ENCODE peak calls at places on chromosomes 4 and X, in eight cellular contexts. N is psoas muscle, Y is esophagus muscularis mucosa, B is left lung, V is IMR-90, R is astrocyte, M is endodermal cell, P is lung. A is an unnamed sample. For H3K36me3, the result is how much of the 10 kb centered on the place peaks cover.

GRCh38 chrX:50093627-50094026 is 107.2 kb downstream of the AKAP4 start:
- DNase-seq in V (no peak), R (no peak), P (no peak), Y (no peak), B (no peak), N (no peak), M (no peak), A (no peak)

GRCh38 chr4:150131581-150132228 is 53.5 kb downstream of the DCLK2 start:
- DNase-seq in P (no peak), N (no peak), R (no peak), B (no peak), Y (no peak), M (no peak), V (peak), A (no peak)

GRCh38 chr4:3644849-3645627 is 112.8 kb upstream of the LRPAP1 start:
- DNase-seq in N (no peak), B (no peak), Y (no peak), R (peak), V (no peak), M (no peak), P (no peak), A (peak)

GRCh38 chr4:92776080-92776479 is 472.3 kb downstream of the GRID2 start:
- DNase-seq in P (no peak), M (no peak), N (no peak), V (no peak), B (no peak), Y (no peak), R (no peak), A (no peak)

GRCh38 chr4:188139141-188139540 is at the start of gene TRIML1:
- DNase-seq in V (no peak), P (no peak), M (no peak), B (no peak), Y (no peak), R (no peak), N (no peak), A (no peak)

GRCh38 chr4:147645099-147645498 is 27.9 kb downstream of the TMEM184C start:
- DNase-seq in Y (no peak), V (no peak), N (no peak), M (no peak), P (no peak), B (no peak), R (no peak), A (no peak)

GRCh38 chr4:109820563-109820962 is 5.0 kb downstream of the GAR1 start:
- DNase-seq in M (no peak), V (no peak), Y (no peak), P (no peak), B (no peak), N (no peak), R (peak), A (no peak)

GRCh38 chrX:18424482-18425198 is 768 bp upstream of the CDKL5 start:
- DNase-seq in B (no peak), M (no peak), N (no peak), R (peak), Y (no peak), P (no peak), V (peak), A (peak)

GRCh38 chr4:5399790-5400421 is 308.5 kb downstream of the EVC2 start:
- DNase-seq in M (peak), N (no peak), Y (no peak), V (peak), R (no peak), P (no peak), B (no peak), A (peak)

GRCh38 chr4:28702571-28702970 is 1841.9 kb downstream of the STIM2 start:
- DNase-seq in Y (no peak), P (no peak), B (no peak), M (no peak), R (no peak), N (no peak), V (peak), A (no peak)

GRCh38 chr4:151555151-151555945 is 146.4 kb downstream of the FHIP1A start:
- DNase-seq in R (peak), P (no peak), N (no peak), B (no peak), Y (no peak), M (no peak), V (no peak), A (no peak)

GRCh38 chr4:40254961-40255721 is 58.3 kb downstream of the RHOH start:
- DNase-seq in N (no peak), V (peak), P (no peak), B (no peak), M (no peak), Y (no peak), R (peak), A (no peak)

GRCh38 chr4:98659741-98660507 is 1.5 kb upstream of the TSPAN5 start:
- DNase-seq in P (no peak), V (peak), Y (no peak), R (peak), B (no peak), N (no peak), M (no peak), A (no peak)

GRCh38 chr4:98661356-98662054 is 3.1 kb upstream of the TSPAN5 start:
- DNase-seq in B (no peak), N (no peak), R (no peak), M (peak), V (peak), P (no peak), Y (no peak), A (no peak)

GRCh38 chr4:98658287-98659105 is at the start of gene TSPAN5:
- DNase-seq in P (peak), V (peak), M (peak), N (peak), Y (no peak), R (peak), B (peak), A (peak)

GRCh38 chr4:98657531-98658286 is 702 bp downstream of the TSPAN5 start:
- DNase-seq in Y (no peak), R (peak), V (peak), B (peak), P (no peak), N (peak), M (peak), A (peak)

DNA sequence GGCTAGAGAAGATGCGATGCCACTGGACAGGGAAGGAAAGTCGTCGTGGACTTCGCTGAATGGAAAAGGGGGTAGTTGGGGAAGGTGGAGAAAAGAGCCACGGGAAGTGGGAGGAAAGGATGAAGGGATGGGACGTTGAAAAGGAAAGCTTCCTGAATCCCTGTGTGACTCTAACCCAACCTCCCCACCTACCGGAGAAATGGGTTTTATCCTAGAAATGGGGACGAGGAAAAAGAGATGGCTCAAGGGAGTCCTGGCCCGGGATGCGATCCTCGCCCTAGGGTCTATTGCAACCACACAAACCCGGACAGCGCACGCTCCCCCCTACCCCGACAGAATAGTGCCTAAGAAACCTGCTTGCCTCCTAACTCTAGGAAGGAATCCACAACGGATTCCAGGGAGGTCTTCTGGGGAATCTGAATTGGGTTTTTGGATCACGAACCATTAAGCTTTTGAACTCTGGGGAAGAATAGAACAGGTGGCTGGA is 738 bp upstream of the TSPAN5 start:
- DNase-seq in M (no peak), R (peak), P (no peak), Y (no peak), N (no peak), V (peak), B (no peak), A (no peak)
- H3K4me3 ChIP-seq in M (peak), R (peak), P (peak), Y (peak), N (peak), V (peak), B (peak), A (peak)

GRCh38 chrX:41779941-41780340 is 56.0 kb downstream of the GPR82 start:
- DNase-seq in R (no peak), N (no peak), Y (no peak), P (no peak), B (no peak), M (no peak), V (no peak), A (no peak)
- H3K27ac ChIP-seq in R (no peak), N (no peak), Y (no peak), P (no peak), B (no peak), M (no peak), V (no peak), A (no peak)

DNA sequence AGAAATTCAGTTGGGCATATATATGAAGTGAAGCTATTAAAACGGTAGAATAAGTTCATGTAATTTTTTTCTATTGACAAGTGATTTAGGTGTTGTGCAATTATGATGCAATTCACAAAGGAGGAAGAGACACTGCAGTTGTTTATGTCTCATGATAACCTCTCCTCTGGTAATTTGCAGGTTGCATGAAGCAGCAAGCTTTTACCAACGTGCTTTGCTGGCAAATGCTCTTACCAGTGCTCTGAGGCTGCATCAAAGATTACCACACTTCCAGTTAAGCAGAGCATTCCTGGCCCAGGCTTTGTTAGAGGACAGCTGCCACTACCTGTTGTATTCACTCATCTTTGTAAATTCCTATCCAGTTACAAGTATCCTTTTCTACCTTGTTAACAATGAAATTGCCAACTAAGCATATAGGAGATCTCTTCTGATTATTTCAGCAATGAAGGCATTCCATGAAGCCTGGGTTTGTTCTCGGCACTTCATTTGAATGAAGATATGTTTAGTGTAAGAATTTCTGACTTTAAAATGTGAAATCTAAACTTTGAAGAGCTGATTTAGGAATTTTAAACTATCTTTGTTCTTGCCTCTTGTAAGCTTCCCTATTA is 3.9 kb downstream of the TMEM33 start:
- DNase-seq in R (no peak), N (no peak), P (no peak), B (no peak), Y (no peak), M (no peak), V (peak), A (no peak)
- H3K36me3 ChIP-seq in R (under half), N (under half), P (under half), B (under half), Y (under half), M (half or more), V (under half), A (half or more)

GRCh38 chrX:21373637-21374162 is 518 bp upstream of the CNKSR2 start:
- DNase-seq in N (no peak), P (no peak), M (no peak), Y (no peak), V (no peak), R (no peak), B (no peak), A (peak)

GRCh38 chrX:21375795-21376069 is 1.5 kb downstream of the CNKSR2 start:
- DNase-seq in N (no peak), V (no peak), P (no peak), Y (no peak), B (no peak), R (no peak), M (peak), A (no peak)

GRCh38 chrX:21376636-21377035 is 2.4 kb downstream of the CNKSR2 start:
- DNase-seq in B (no peak), N (no peak), R (no peak), P (no peak), Y (no peak), M (no peak), V (no peak), A (no peak)

GRCh38 chrX:21374163-21374993 is at the start of gene CNKSR2:
- DNase-seq in V (peak), M (peak), N (peak), Y (no peak), P (no peak), B (peak), R (no peak), A (peak)

GRCh38 chrX:21374994-21375794 is 976 bp downstream of the CNKSR2 start:
- DNase-seq in Y (no peak), N (peak), V (no peak), M (peak), B (no peak), P (no peak), R (no peak), A (peak)
- H3K4me3 ChIP-seq in Y (peak), N (peak), V (peak), M (peak), B (peak), P (peak), R (peak), A (peak)

GRCh38 chr4:145546556-145546955 is 64.9 kb downstream of the SMAD1 start:
- DNase-seq in B (no peak), Y (no peak), V (no peak), P (no peak), M (no peak), N (no peak), R (peak), A (no peak)
- H3K27ac ChIP-seq in B (peak), Y (peak), V (peak), P (peak), M (no peak), N (no peak), R (peak), A (no peak)

DNA sequence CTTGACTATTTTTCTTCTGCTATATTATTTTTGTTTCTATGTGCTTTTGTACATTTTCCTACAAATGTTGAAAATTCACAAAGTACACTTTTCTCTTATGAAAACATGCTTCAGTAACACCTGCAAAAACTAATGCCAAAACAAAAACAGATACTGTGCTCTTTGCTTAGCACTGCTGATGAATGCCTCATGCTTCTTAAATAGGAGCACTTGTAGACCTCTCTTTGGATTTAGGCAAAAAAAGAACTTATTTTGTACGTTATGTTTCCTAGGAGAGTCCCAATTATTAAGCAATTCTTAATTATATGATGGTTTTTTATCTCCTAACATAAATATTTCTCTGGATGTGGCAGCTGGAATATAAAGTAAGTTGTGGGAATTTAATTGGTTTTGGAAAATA is 285.0 kb upstream of the ARSJ start:
- DNase-seq in P (no peak), N (no peak), V (no peak), B (no peak), R (no peak), M (no peak), Y (no peak), A (no peak)
- H3K36me3 ChIP-seq in P (under half), N (under half), V (under half), B (under half), R (under half), M (under half), Y (under half), A (under half)

DNA sequence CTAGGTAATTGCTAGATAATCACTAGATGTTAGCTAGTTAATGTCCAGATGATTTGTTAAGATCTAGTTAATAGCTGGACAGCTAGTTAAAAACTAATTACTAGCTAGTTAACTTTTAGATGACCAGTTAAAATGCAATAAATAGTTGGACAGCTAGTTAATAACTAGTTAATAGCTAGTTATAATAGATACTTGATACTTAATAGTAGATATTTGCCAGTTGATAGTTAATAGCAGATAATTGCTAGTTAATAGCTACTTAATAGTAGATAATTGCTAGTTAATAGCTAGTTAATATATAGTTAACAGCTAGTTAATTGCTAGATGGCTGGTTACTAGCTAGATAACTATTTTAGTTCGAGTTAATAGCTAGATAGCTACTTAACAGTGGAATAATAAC is 631.4 kb upstream of the CT83 start:
- DNase-seq in R (no peak), Y (no peak), N (no peak), V (no peak), B (no peak), P (no peak), M (no peak), A (no peak)
- H3K4me3 ChIP-seq in R (no peak), Y (no peak), N (no peak), V (no peak), B (no peak), P (no peak), M (peak), A (no peak)

DNA sequence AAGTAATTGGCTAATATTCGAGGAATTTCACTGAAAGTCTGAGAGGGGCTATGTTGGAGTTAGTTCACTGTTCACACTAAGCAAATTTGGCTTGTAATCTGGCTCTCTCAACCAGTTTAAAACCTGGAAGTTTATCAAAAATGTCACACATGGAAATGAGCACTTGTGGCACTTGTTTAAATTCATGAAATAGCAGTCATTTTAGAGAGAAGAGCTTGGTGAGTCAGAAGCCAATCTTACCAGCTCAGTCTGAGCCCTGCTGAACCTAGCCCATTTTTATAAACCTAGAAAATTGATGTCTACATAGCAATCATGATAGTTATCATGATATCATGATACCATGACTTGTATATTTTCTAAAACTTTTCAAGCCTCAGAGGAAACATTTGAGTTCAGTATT is 90.7 kb upstream of the JADE1 start:
- DNase-seq in Y (no peak), N (no peak), M (no peak), R (peak), V (peak), P (no peak), B (no peak), A (no peak)
- H3K27ac ChIP-seq in Y (no peak), N (no peak), M (no peak), R (no peak), V (no peak), P (no peak), B (peak), A (no peak)

DNA sequence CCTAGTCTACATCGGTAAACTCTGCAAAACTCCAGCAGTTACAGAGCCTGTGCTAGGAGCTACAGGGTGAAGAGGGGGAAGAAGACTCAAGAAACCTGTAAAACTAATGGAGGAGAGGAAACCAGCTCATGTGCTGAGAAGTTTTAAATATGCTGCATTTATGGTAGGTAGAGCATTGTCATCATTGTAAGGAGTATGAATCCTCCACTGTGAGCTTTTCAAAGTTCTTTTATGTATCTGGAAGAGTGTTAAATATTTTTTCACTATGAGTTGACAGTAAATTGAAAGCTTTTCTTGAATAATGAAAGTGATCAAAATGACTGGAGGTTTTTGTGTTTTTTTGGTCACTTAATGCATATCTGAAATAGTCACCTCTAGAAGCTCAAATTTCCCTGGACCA is 46.2 kb downstream of the SEPTIN11 start:
- DNase-seq in B (no peak), P (no peak), R (no peak), N (no peak), Y (no peak), M (no peak), V (no peak), A (no peak)
- H3K36me3 ChIP-seq in B (under half), P (under half), R (under half), N (under half), Y (under half), M (half or more), V (under half), A (under half)

GRCh38 chr4:1060646-1061371 is 49.4 kb downstream of the FGFRL1 start:
- DNase-seq in V (no peak), N (no peak), M (peak), B (no peak), P (no peak), Y (no peak), R (no peak), A (no peak)
- H3K4me3 ChIP-seq in V (no peak), N (no peak), M (no peak), B (no peak), P (no peak), Y (no peak), R (no peak), A (no peak)